ENCODE peak calls at places on chromosomes 3 and 15, in nine cellular contexts. Y is choroid plexus epithelial cell, M is H9, C is fibroblast of the aortic adventitia, E is mesothelial cell of epicardium, R is esophagus muscularis mucosa, X is breast epithelium, Q is astrocyte of the cerebellum, P is thyroid gland. V is an unnamed sample.

GRCh38 chr3:61442696-61443095 is 118.7 kb upstream of the PTPRG start:
- DNase-seq in C (peak; percentile 17), X (no peak), R (no peak), M (no peak), Q (no peak), E (no peak), Y (peak; percentile 32), P (no peak), V (no peak)

GRCh38 chr15:57527382-57528091 is 64.2 kb upstream of the MYZAP start:
- DNase-seq in E (no peak), M (peak; percentile 65), C (peak; percentile 92), Y (peak; percentile 96), Q (peak; percentile 72), P (peak; percentile 58), R (no peak), X (no peak), V (peak; percentile 50)

GRCh38 chr15:59313703-59314332 is 58.9 kb downstream of the MYO1E start:
- DNase-seq in X (peak; percentile 79), E (peak; percentile 49), M (no peak), P (peak; percentile 95), Q (no peak), C (peak; percentile 71), R (no peak), Y (peak; percentile 58), V (peak; percentile 96)

GRCh38 chr15:62873203-62873602 is 169.3 kb upstream of the TPM1 start:
- DNase-seq in C (no peak), P (no peak), Y (no peak), R (no peak), Q (no peak), X (no peak), E (no peak), M (no peak), V (no peak)

GRCh38 chr3:41464858-41465257 is 265.6 kb downstream of the CTNNB1 start:
- DNase-seq in E (no peak), X (no peak), P (no peak), R (no peak), Y (peak; percentile 22), C (peak; percentile 65), M (no peak), Q (no peak), V (no peak)

GRCh38 chr3:71101581-71101980 is 481.9 kb downstream of the FOXP1 start:
- DNase-seq in R (no peak), C (peak; percentile 73), M (no peak), X (no peak), P (no peak), Y (no peak), E (no peak), Q (no peak), V (no peak)

GRCh38 chr3:100257601-100258000 is 3.2 kb upstream of the TBC1D23 start:
- DNase-seq in P (no peak), C (peak; percentile 15), X (no peak), E (no peak), Y (peak; percentile 58), M (no peak), R (no peak), Q (no peak), V (no peak)

GRCh38 chr3:170867552-170867951 is 2.4 kb downstream of the RPL22L1 start:
- DNase-seq in X (no peak), Y (no peak), E (no peak), C (no peak), M (no peak), R (no peak), P (no peak), Q (no peak), V (no peak)

GRCh38 chr3:42061711-42062408 is 29.3 kb upstream of the TRAK1 start:
- DNase-seq in M (peak; percentile 73), P (peak; percentile 65), R (no peak), E (no peak), Q (peak; percentile 71), Y (peak; percentile 87), C (peak; percentile 99), X (no peak), V (peak; percentile 87)

GRCh38 chr3:129238945-129239705 is 10.3 kb upstream of the COPG1 start:
- DNase-seq in Y (peak; percentile 73), E (no peak), X (no peak), C (peak; percentile 87), P (no peak), M (no peak), R (no peak), Q (no peak), V (peak; percentile 31)

GRCh38 chr3:77906102-77906709 is 866.3 kb downstream of the ROBO2 start:
- DNase-seq in M (no peak), R (no peak), P (no peak), E (no peak), Y (peak; percentile 50), X (no peak), C (no peak), Q (no peak), V (no peak)

GRCh38 chr15:95995375-95996168 is 334.9 kb upstream of the NR2F2 start:
- DNase-seq in M (no peak), E (no peak), R (no peak), P (no peak), Y (no peak), C (peak; percentile 27), Q (peak; percentile 46), X (no peak), V (no peak)

GRCh38 chr3:171377859-171378258 is 82.3 kb downstream of the TNIK start:
- DNase-seq in E (no peak), M (no peak), Y (no peak), P (no peak), X (no peak), R (no peak), C (no peak), Q (no peak), V (no peak)

GRCh38 chr3:147311716-147312115 is 94.6 kb downstream of the ZIC4 start:
- DNase-seq in M (no peak), X (no peak), P (no peak), E (no peak), Q (peak; percentile 53), R (no peak), Y (peak; percentile 20), C (peak; percentile 42), V (no peak)

GRCh38 chr3:28915711-28916481 is 365.0 kb upstream of the RBMS3 start:
- DNase-seq in E (no peak), P (peak; percentile 3), M (peak; percentile 43), X (no peak), Q (peak; percentile 70), Y (peak; percentile 81), C (peak; percentile 71), R (no peak), V (no peak)

GRCh38 chr15:76259392-76259791 is 51.9 kb downstream of the ETFA start:
- DNase-seq in Q (no peak), X (no peak), Y (no peak), M (no peak), C (no peak), P (no peak), E (no peak), R (no peak), V (no peak)

GRCh38 chr15:85657132-85657531 is 137.6 kb downstream of the KLHL25 start:
- DNase-seq in C (no peak), Y (no peak), M (no peak), P (no peak), R (no peak), Q (no peak), X (no peak), E (no peak), V (no peak)

GRCh38 chr3:124950026-124950425 is 15.5 kb upstream of the MUC13 start:
- DNase-seq in Y (no peak), C (no peak), X (no peak), E (no peak), R (no peak), Q (no peak), P (no peak), M (no peak), V (no peak)

GRCh38 chr15:84079885-84080777 is 155.4 kb upstream of the GOLGA6L4 start:
- DNase-seq in M (peak; percentile 74), Q (no peak), R (no peak), Y (peak; percentile 33), E (peak; percentile 52), X (no peak), P (peak; percentile 4), C (peak; percentile 3), V (no peak)

GRCh38 chr3:143040264-143040879 is 39.0 kb downstream of the U2SURP start:
- DNase-seq in E (no peak), Q (peak; percentile 34), X (no peak), Y (peak; percentile 81), P (no peak), R (no peak), C (peak; percentile 55), M (no peak), V (no peak)

GRCh38 chr15:89406756-89407650 is 72.4 kb upstream of the POLG start:
- DNase-seq in C (no peak), M (peak; percentile 66), P (no peak), E (no peak), R (no peak), Y (no peak), Q (no peak), X (no peak), V (no peak)
- TF ChIP-seq CTCF in C (no peak), M (peak; percentile 56), P (no peak), E (no peak), R (no peak), Y (no peak), Q (no peak), X (no peak), V (no peak)

GRCh38 chr3:172680684-172681083 is 30.2 kb downstream of the NCEH1 start:
- DNase-seq in C (no peak), R (peak; percentile 70), Y (no peak), P (no peak), X (no peak), M (no peak), E (no peak), Q (no peak), V (no peak)
- TF ChIP-seq CTCF in C (no peak), R (no peak), Y (no peak), P (no peak), X (no peak), M (no peak), E (no peak), Q (no peak), V (no peak)

DNA sequence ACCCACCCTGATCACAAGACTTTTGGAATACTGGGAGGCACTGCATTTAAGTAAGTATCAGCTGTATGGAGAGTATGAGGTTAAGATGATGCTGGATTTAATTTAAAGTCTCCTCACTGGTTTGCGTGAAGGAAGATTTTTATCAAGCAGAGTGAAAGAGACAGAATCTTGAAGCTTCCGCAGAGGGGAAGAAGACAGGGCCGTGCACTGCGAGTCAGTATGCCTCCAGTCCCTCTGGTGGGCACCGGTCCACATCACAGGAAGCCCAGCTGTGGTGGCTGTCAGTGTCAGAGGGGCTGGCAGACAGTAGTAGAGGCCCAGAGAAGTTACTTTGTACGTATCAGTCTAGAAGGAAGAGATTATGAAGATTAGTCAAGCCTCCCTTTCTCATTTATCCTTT is 379.0 kb upstream of the TPRG1 start:
- DNase-seq in Y (peak; percentile 63), R (no peak), Q (no peak), M (peak; percentile 33), P (no peak), C (no peak), X (no peak), E (no peak), V (no peak)
- TF ChIP-seq CTCF in Y (peak; percentile 70), R (no peak), Q (peak; percentile 47), M (peak; percentile 55), P (no peak), C (no peak), X (no peak), E (peak; percentile 18), V (no peak)

DNA sequence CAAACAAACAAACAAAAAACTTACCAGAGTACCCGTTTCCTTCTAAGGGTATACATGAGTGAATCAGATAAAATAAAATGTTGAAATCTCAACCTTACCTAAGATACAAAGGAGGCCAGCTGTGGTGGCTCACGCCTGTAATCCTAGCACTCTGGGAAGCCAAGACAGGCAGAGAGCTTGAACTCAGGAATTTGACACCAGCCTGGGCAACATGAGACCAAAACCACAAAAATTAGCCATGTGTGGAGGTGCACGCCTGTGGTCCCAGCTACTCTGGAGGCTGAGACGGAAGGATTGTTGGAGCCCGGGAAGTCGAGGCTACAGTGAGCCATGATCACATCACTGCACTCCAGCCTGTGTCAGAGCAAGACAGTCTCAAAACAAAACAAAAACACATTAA is 11.0 kb upstream of the FAM219B start:
- DNase-seq in X (no peak), P (no peak), E (no peak), R (no peak), C (no peak), Y (peak; percentile 63), M (no peak), Q (no peak), V (no peak)
- TF ChIP-seq CTCF in X (no peak), P (no peak), E (no peak), R (no peak), C (no peak), Y (no peak), M (no peak), Q (no peak), V (no peak)